ENCODE peak calls at places on chromosome 2, in six cellular contexts. A is tibial artery, V is endothelial cell, O is GM10248, J is left lung, F is brain microvascular endothelial cell. K is an unnamed sample.

GRCh38 chr2:24238158-24238557 is 63.3 kb downstream of the FAM228A start:
- DNase-seq in O (no peak), A (no peak), F (no peak), V (no peak), J (no peak), K (no peak)

GRCh38 chr2:174477772-174478171 is 9.1 kb downstream of the GPR155 start:
- DNase-seq in F (no peak), J (no peak), V (no peak), A (no peak), O (no peak), K (no peak)

GRCh38 chr2:112644933-112645395 is 775 bp upstream of the SLC20A1 start:
- DNase-seq in O (no peak), A (peak; percentile 59), V (no peak), J (no peak), F (no peak), K (no peak)

GRCh38 chr2:227595797-227596196 is 2.9 kb upstream of the SCYGR2 start:
- DNase-seq in J (no peak), V (no peak), A (no peak), O (no peak), F (no peak), K (no peak)

GRCh38 chr2:68901199-68901515 is 30.0 kb upstream of the BMP10 start:
- DNase-seq in A (no peak), O (no peak), J (no peak), V (no peak), F (no peak), K (no peak)

GRCh38 chr2:74502147-74502719 is 2.8 kb upstream of the LBX2 start:
- DNase-seq in A (no peak), J (no peak), O (peak; percentile 43), F (no peak), V (no peak), K (peak; percentile 38)

GRCh38 chr2:129892360-129892759 is 87.1 kb upstream of the RAB6C start:
- DNase-seq in O (no peak), F (no peak), V (no peak), J (no peak), A (no peak), K (no peak)

GRCh38 chr2:12083713-12084420 is 337.4 kb downstream of the LPIN1 start:
- DNase-seq in J (no peak), O (no peak), V (no peak), F (no peak), A (no peak), K (no peak)

GRCh38 chr2:96681540-96681939 is 39.0 kb downstream of the FER1L5 start:
- DNase-seq in J (no peak), F (no peak), A (no peak), O (no peak), V (no peak), K (no peak)

GRCh38 chr2:204150695-204151240 is 214.2 kb downstream of the ICOS start:
- DNase-seq in F (no peak), O (no peak), V (no peak), J (no peak), A (no peak), K (no peak)

GRCh38 chr2:142843731-142844130 is 33.7 kb upstream of the KYNU start:
- DNase-seq in J (no peak), A (no peak), O (no peak), F (no peak), V (no peak), K (no peak)

GRCh38 chr2:172829229-172829628 is 93.6 kb downstream of the RAPGEF4 start:
- DNase-seq in J (no peak), F (peak; percentile 95), O (no peak), A (no peak), V (no peak), K (no peak)

GRCh38 chr2:34241905-34242740 is 643.0 kb upstream of the FAM98A start:
- DNase-seq in O (no peak), A (no peak), V (no peak), J (no peak), F (no peak), K (no peak)

GRCh38 chr2:85259101-85259590 is 68.6 kb downstream of the TGOLN2 start:
- DNase-seq in O (no peak), V (no peak), A (no peak), F (peak; percentile 39), J (no peak), K (no peak)

GRCh38 chr2:95024960-95025405 is 525 bp upstream of the MAL start:
- DNase-seq in J (no peak), O (no peak), V (no peak), A (no peak), F (no peak), K (no peak)

GRCh38 chr2:190781604-190782198 is 98.9 kb upstream of the GLS start:
- DNase-seq in A (no peak), J (no peak), F (peak; percentile 34), V (peak; percentile 61), O (peak; percentile 56), K (peak; percentile 65)

GRCh38 chr2:119823734-119824334 is 64.1 kb downstream of the PTPN4 start:
- DNase-seq in J (no peak), V (peak; percentile 20), A (no peak), O (peak; percentile 34), F (peak; percentile 43), K (no peak)

GRCh38 chr2:241445426-241445825 is 63.0 kb downstream of the STK25 start:
- DNase-seq in V (no peak), J (no peak), O (peak; percentile 18), A (no peak), F (no peak), K (peak; percentile 19)

GRCh38 chr2:240392084-240392947 is 43.1 kb upstream of the GPC1 start:
- DNase-seq in A (peak; percentile 12), O (no peak), F (no peak), J (peak; percentile 25), V (no peak), K (no peak)

GRCh38 chr2:59428940-59429339 is 1124.5 kb downstream of the BCL11A start:
- DNase-seq in F (no peak), V (no peak), O (no peak), A (no peak), J (no peak), K (no peak)

DNA sequence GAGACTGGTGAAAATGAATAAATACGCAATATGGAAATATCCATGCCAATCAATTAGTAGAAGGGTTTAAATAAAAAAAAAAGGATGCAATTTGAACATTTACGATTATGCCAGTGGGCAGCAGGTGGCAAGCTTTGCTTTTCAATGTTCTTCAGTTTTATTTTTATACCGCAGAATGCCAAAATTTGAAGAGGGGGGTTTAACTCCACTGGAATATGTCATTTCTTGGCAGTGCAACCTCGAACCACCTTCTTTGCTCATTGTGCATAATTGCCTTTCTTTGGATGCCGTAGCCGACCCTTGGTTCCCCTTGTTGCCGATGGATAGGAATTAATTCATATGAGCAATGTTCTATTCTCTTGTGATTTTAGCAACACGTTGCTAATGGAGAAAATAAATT is 88.0 kb downstream of the LTBP1 start:
- DNase-seq in O (no peak), J (no peak), F (no peak), A (no peak), V (no peak), K (no peak)
- TF ChIP-seq CTCF in O (no peak), J (peak; percentile 18), F (peak; percentile 55), A (peak; percentile 80), V (no peak), K (peak; percentile 27)

GRCh38 chr2:151774506-151774905 is 40.2 kb upstream of the NEB start:
- DNase-seq in F (no peak), V (no peak), J (no peak), A (no peak), O (no peak), K (no peak)

GRCh38 chr2:151777911-151778310 is 43.6 kb upstream of the NEB start:
- DNase-seq in A (no peak), O (no peak), F (no peak), J (no peak), V (no peak), K (no peak)

GRCh38 chr2:151776367-151776766 is 42.1 kb upstream of the NEB start:
- DNase-seq in V (no peak), F (no peak), A (no peak), J (no peak), O (no peak), K (no peak)

GRCh38 chr2:151775057-151775740 is 40.9 kb upstream of the NEB start:
- DNase-seq in J (no peak), A (no peak), V (no peak), O (no peak), F (peak; percentile 72), K (peak; percentile 23)

DNA sequence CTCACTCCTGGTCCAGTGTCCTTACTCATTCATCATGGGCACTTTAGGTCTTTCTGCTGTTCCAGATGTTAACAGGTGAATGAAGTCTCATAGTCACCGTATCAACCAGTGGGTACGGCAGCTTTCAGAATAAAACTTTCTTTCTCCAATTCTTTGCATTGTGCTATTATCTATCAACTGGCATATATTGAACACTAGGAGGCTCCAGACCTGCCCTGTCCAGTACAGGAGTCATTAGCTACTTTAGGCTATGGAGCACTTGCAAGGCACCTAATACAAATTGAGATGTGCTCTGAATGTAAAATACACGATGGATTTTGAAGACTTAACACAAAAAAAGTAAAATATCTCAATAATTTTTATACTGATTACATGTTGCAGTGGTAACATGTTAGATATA is 43.2 kb upstream of the NEB start:
- DNase-seq in O (no peak), A (no peak), V (no peak), F (no peak), J (no peak), K (no peak)
- TF ChIP-seq CTCF in O (peak; percentile 15), A (no peak), V (no peak), F (peak; percentile 40), J (no peak), K (peak; percentile 28)

GRCh38 chr2:7880561-7880960 is 801.3 kb upstream of the ID2 start:
- DNase-seq in J (no peak), V (no peak), F (no peak), A (no peak), O (no peak), K (no peak)

GRCh38 chr2:7881456-7881855 is 800.4 kb upstream of the ID2 start:
- DNase-seq in V (no peak), O (no peak), A (no peak), F (no peak), J (no peak), K (no peak)

GRCh38 chr2:7884338-7884737 is 797.5 kb upstream of the ID2 start:
- DNase-seq in V (no peak), J (no peak), F (no peak), O (no peak), A (no peak), K (no peak)

GRCh38 chr2:7881038-7881437 is 800.8 kb upstream of the ID2 start:
- DNase-seq in V (no peak), F (no peak), J (no peak), A (no peak), O (no peak), K (no peak)

GRCh38 chr2:7882296-7882695 is 799.6 kb upstream of the ID2 start:
- DNase-seq in A (no peak), F (no peak), J (no peak), O (no peak), V (no peak), K (no peak)
- TF ChIP-seq CTCF in A (no peak), F (peak; percentile 12), J (no peak), O (no peak), V (no peak), K (no peak)

GRCh38 chr2:26970244-26970927 is at the start of gene MAPRE3:
- DNase-seq in J (peak; percentile 81), F (peak; percentile 52), O (peak; percentile 95), A (peak; percentile 74), V (peak; percentile 90), K (peak; percentile 95)
- TF ChIP-seq CTCF in J (no peak), F (no peak), O (no peak), A (no peak), V (no peak), K (no peak)